ENCODE peak calls at places on chromosomes 3 and 15, in ten cellular contexts. One of them, this sample, is unnamed. For H3K27me3, the result is how much of the 10 kb centered on the place peaks cover.

GRCh38 chr15:39124155-39124924 is 456.5 kb upstream of the THBS1 start:
- DNase-seq in CD4-positive, alpha-beta T cell: no peak
- DNase-seq in right cardiac atrium: no peak
- DNase-seq in brain microvascular endothelial cell: no peak
- DNase-seq in BJ: no peak
- DNase-seq in ovary: no peak
- DNase-seq in AG04450: no peak
- DNase-seq in A673: no peak
- DNase-seq in naive thymus-derived CD4-positive, alpha-beta T cell: no peak
- DNase-seq in GM23338: no peak
- DNase-seq in this sample: no peak

GRCh38 chr3:147630921-147631320 is 221.8 kb downstream of the ZIC1 start:
- DNase-seq in CD4-positive, alpha-beta T cell: no peak
- DNase-seq in right cardiac atrium: no peak
- DNase-seq in brain microvascular endothelial cell: no peak
- DNase-seq in BJ: no peak
- DNase-seq in ovary: no peak
- DNase-seq in AG04450: no peak
- DNase-seq in A673: no peak
- DNase-seq in naive thymus-derived CD4-positive, alpha-beta T cell: no peak
- DNase-seq in GM23338: no peak
- DNase-seq in this sample: no peak

GRCh38 chr3:169085827-169086226 is 577.7 kb downstream of the MECOM start:
- DNase-seq in CD4-positive, alpha-beta T cell: no peak
- DNase-seq in right cardiac atrium: no peak
- DNase-seq in brain microvascular endothelial cell: peak
- DNase-seq in BJ: peak
- DNase-seq in ovary: no peak
- DNase-seq in AG04450: peak
- DNase-seq in A673: no peak
- DNase-seq in naive thymus-derived CD4-positive, alpha-beta T cell: no peak
- DNase-seq in GM23338: peak
- DNase-seq in this sample: peak

GRCh38 chr3:107458871-107459270 is 63.9 kb upstream of the BBX start:
- DNase-seq in CD4-positive, alpha-beta T cell: no peak
- DNase-seq in right cardiac atrium: no peak
- DNase-seq in brain microvascular endothelial cell: no peak
- DNase-seq in BJ: no peak
- DNase-seq in ovary: no peak
- DNase-seq in AG04450: no peak
- DNase-seq in A673: no peak
- DNase-seq in naive thymus-derived CD4-positive, alpha-beta T cell: no peak
- DNase-seq in GM23338: no peak
- DNase-seq in this sample: peak

GRCh38 chr3:114745322-114746240 is 401.5 kb downstream of the ZBTB20 start:
- DNase-seq in CD4-positive, alpha-beta T cell: no peak
- DNase-seq in right cardiac atrium: no peak
- DNase-seq in brain microvascular endothelial cell: peak
- DNase-seq in BJ: peak
- DNase-seq in ovary: no peak
- DNase-seq in AG04450: no peak
- DNase-seq in A673: no peak
- DNase-seq in naive thymus-derived CD4-positive, alpha-beta T cell: no peak
- DNase-seq in GM23338: no peak
- DNase-seq in this sample: no peak

GRCh38 chr3:129621626-129622417 is 15.3 kb upstream of the PLXND1 start:
- DNase-seq in CD4-positive, alpha-beta T cell: no peak
- DNase-seq in right cardiac atrium: peak
- DNase-seq in brain microvascular endothelial cell: no peak
- DNase-seq in BJ: no peak
- DNase-seq in ovary: no peak
- DNase-seq in AG04450: no peak
- DNase-seq in A673: no peak
- DNase-seq in naive thymus-derived CD4-positive, alpha-beta T cell: no peak
- DNase-seq in GM23338: no peak
- DNase-seq in this sample: no peak

GRCh38 chr15:58309993-58310928 is 121.5 kb upstream of the LIPC start:
- DNase-seq in CD4-positive, alpha-beta T cell: no peak
- DNase-seq in right cardiac atrium: peak
- DNase-seq in brain microvascular endothelial cell: no peak
- DNase-seq in BJ: no peak
- DNase-seq in ovary: no peak
- DNase-seq in AG04450: no peak
- DNase-seq in A673: peak
- DNase-seq in naive thymus-derived CD4-positive, alpha-beta T cell: no peak
- DNase-seq in GM23338: no peak
- DNase-seq in this sample: no peak

GRCh38 chr3:184531580-184532290 is 29.9 kb upstream of the EPHB3 start:
- DNase-seq in CD4-positive, alpha-beta T cell: no peak
- DNase-seq in right cardiac atrium: no peak
- DNase-seq in brain microvascular endothelial cell: no peak
- DNase-seq in BJ: no peak
- DNase-seq in ovary: no peak
- DNase-seq in AG04450: no peak
- DNase-seq in A673: no peak
- DNase-seq in naive thymus-derived CD4-positive, alpha-beta T cell: no peak
- DNase-seq in GM23338: no peak
- DNase-seq in this sample: no peak

GRCh38 chr3:139281096-139281495 is 62.7 kb upstream of the MRPS22 start:
- DNase-seq in CD4-positive, alpha-beta T cell: no peak
- DNase-seq in right cardiac atrium: no peak
- DNase-seq in brain microvascular endothelial cell: no peak
- DNase-seq in BJ: no peak
- DNase-seq in ovary: no peak
- DNase-seq in AG04450: no peak
- DNase-seq in A673: no peak
- DNase-seq in naive thymus-derived CD4-positive, alpha-beta T cell: no peak
- DNase-seq in GM23338: no peak
- DNase-seq in this sample: no peak

GRCh38 chr15:96086164-96086563 is 244.3 kb upstream of the NR2F2 start:
- DNase-seq in CD4-positive, alpha-beta T cell: no peak
- DNase-seq in right cardiac atrium: no peak
- DNase-seq in brain microvascular endothelial cell: no peak
- DNase-seq in BJ: no peak
- DNase-seq in ovary: no peak
- DNase-seq in AG04450: no peak
- DNase-seq in A673: no peak
- DNase-seq in naive thymus-derived CD4-positive, alpha-beta T cell: no peak
- DNase-seq in GM23338: peak
- DNase-seq in this sample: no peak

GRCh38 chr15:96093063-96093462 is 237.4 kb upstream of the NR2F2 start:
- DNase-seq in CD4-positive, alpha-beta T cell: no peak
- DNase-seq in right cardiac atrium: no peak
- DNase-seq in brain microvascular endothelial cell: no peak
- DNase-seq in BJ: peak
- DNase-seq in ovary: no peak
- DNase-seq in AG04450: no peak
- DNase-seq in A673: no peak
- DNase-seq in naive thymus-derived CD4-positive, alpha-beta T cell: no peak
- DNase-seq in GM23338: no peak
- DNase-seq in this sample: no peak

GRCh38 chr15:96088592-96088991 is 241.9 kb upstream of the NR2F2 start:
- DNase-seq in CD4-positive, alpha-beta T cell: no peak
- DNase-seq in right cardiac atrium: no peak
- DNase-seq in brain microvascular endothelial cell: no peak
- DNase-seq in BJ: no peak
- DNase-seq in ovary: no peak
- DNase-seq in AG04450: no peak
- DNase-seq in A673: no peak
- DNase-seq in naive thymus-derived CD4-positive, alpha-beta T cell: no peak
- DNase-seq in GM23338: peak
- DNase-seq in this sample: peak

GRCh38 chr15:96087180-96087886 is 243.2 kb upstream of the NR2F2 start:
- DNase-seq in CD4-positive, alpha-beta T cell: no peak
- DNase-seq in right cardiac atrium: no peak
- DNase-seq in brain microvascular endothelial cell: no peak
- DNase-seq in BJ: no peak
- DNase-seq in ovary: no peak
- DNase-seq in AG04450: no peak
- DNase-seq in A673: no peak
- DNase-seq in naive thymus-derived CD4-positive, alpha-beta T cell: no peak
- DNase-seq in GM23338: peak
- DNase-seq in this sample: peak

GRCh38 chr15:96089396-96090058 is 241.0 kb upstream of the NR2F2 start:
- DNase-seq in CD4-positive, alpha-beta T cell: no peak
- DNase-seq in right cardiac atrium: no peak
- DNase-seq in brain microvascular endothelial cell: no peak
- DNase-seq in BJ: no peak
- DNase-seq in ovary: no peak
- DNase-seq in AG04450: no peak
- DNase-seq in A673: no peak
- DNase-seq in naive thymus-derived CD4-positive, alpha-beta T cell: no peak
- DNase-seq in GM23338: no peak
- DNase-seq in this sample: no peak
- H3K27me3 ChIP-seq in CD4-positive, alpha-beta T cell: under half
- H3K27me3 ChIP-seq in right cardiac atrium: under half
- H3K27me3 ChIP-seq in brain microvascular endothelial cell: under half
- H3K27me3 ChIP-seq in BJ: under half
- H3K27me3 ChIP-seq in ovary: under half
- H3K27me3 ChIP-seq in AG04450: under half
- H3K27me3 ChIP-seq in A673: under half
- H3K27me3 ChIP-seq in naive thymus-derived CD4-positive, alpha-beta T cell: under half
- H3K27me3 ChIP-seq in GM23338: half or more
- H3K27me3 ChIP-seq in this sample: under half

GRCh38 chr3:194304186-194304917 is 46.8 kb downstream of the CPN2 start:
- DNase-seq in CD4-positive, alpha-beta T cell: no peak
- DNase-seq in right cardiac atrium: no peak
- DNase-seq in brain microvascular endothelial cell: no peak
- DNase-seq in BJ: no peak
- DNase-seq in ovary: no peak
- DNase-seq in AG04450: no peak
- DNase-seq in A673: no peak
- DNase-seq in naive thymus-derived CD4-positive, alpha-beta T cell: no peak
- DNase-seq in GM23338: no peak
- DNase-seq in this sample: no peak

GRCh38 chr3:194301730-194302129 is 49.4 kb downstream of the CPN2 start:
- DNase-seq in CD4-positive, alpha-beta T cell: no peak
- DNase-seq in right cardiac atrium: no peak
- DNase-seq in brain microvascular endothelial cell: no peak
- DNase-seq in BJ: no peak
- DNase-seq in ovary: peak
- DNase-seq in AG04450: no peak
- DNase-seq in A673: no peak
- DNase-seq in naive thymus-derived CD4-positive, alpha-beta T cell: no peak
- DNase-seq in GM23338: no peak
- DNase-seq in this sample: no peak

GRCh38 chr3:194306109-194306686 is 44.9 kb downstream of the CPN2 start:
- DNase-seq in CD4-positive, alpha-beta T cell: peak
- DNase-seq in right cardiac atrium: peak
- DNase-seq in brain microvascular endothelial cell: no peak
- DNase-seq in BJ: no peak
- DNase-seq in ovary: no peak
- DNase-seq in AG04450: no peak
- DNase-seq in A673: no peak
- DNase-seq in naive thymus-derived CD4-positive, alpha-beta T cell: peak
- DNase-seq in GM23338: no peak
- DNase-seq in this sample: no peak

GRCh38 chr3:194305356-194306108 is 45.6 kb downstream of the CPN2 start:
- DNase-seq in CD4-positive, alpha-beta T cell: no peak
- DNase-seq in right cardiac atrium: peak
- DNase-seq in brain microvascular endothelial cell: no peak
- DNase-seq in BJ: no peak
- DNase-seq in ovary: no peak
- DNase-seq in AG04450: no peak
- DNase-seq in A673: no peak
- DNase-seq in naive thymus-derived CD4-positive, alpha-beta T cell: no peak
- DNase-seq in GM23338: peak
- DNase-seq in this sample: no peak

GRCh38 chr3:194303749-194304148 is 47.4 kb downstream of the CPN2 start:
- DNase-seq in CD4-positive, alpha-beta T cell: no peak
- DNase-seq in right cardiac atrium: no peak
- DNase-seq in brain microvascular endothelial cell: no peak
- DNase-seq in BJ: no peak
- DNase-seq in ovary: no peak
- DNase-seq in AG04450: no peak
- DNase-seq in A673: no peak
- DNase-seq in naive thymus-derived CD4-positive, alpha-beta T cell: no peak
- DNase-seq in GM23338: no peak
- DNase-seq in this sample: no peak
- H3K27me3 ChIP-seq in CD4-positive, alpha-beta T cell: under half
- H3K27me3 ChIP-seq in right cardiac atrium: under half
- H3K27me3 ChIP-seq in brain microvascular endothelial cell: under half
- H3K27me3 ChIP-seq in BJ: under half
- H3K27me3 ChIP-seq in ovary: under half
- H3K27me3 ChIP-seq in AG04450: half or more
- H3K27me3 ChIP-seq in A673: under half
- H3K27me3 ChIP-seq in naive thymus-derived CD4-positive, alpha-beta T cell: under half
- H3K27me3 ChIP-seq in GM23338: under half
- H3K27me3 ChIP-seq in this sample: under half

GRCh38 chr15:69093127-69093526 is 67.3 kb upstream of the GLCE start:
- DNase-seq in CD4-positive, alpha-beta T cell: no peak
- DNase-seq in right cardiac atrium: no peak
- DNase-seq in brain microvascular endothelial cell: no peak
- DNase-seq in BJ: no peak
- DNase-seq in ovary: no peak
- DNase-seq in AG04450: no peak
- DNase-seq in A673: no peak
- DNase-seq in naive thymus-derived CD4-positive, alpha-beta T cell: no peak
- DNase-seq in GM23338: peak
- DNase-seq in this sample: no peak
- H3K27me3 ChIP-seq in CD4-positive, alpha-beta T cell: under half
- H3K27me3 ChIP-seq in right cardiac atrium: under half
- H3K27me3 ChIP-seq in brain microvascular endothelial cell: under half
- H3K27me3 ChIP-seq in BJ: under half
- H3K27me3 ChIP-seq in ovary: under half
- H3K27me3 ChIP-seq in AG04450: under half
- H3K27me3 ChIP-seq in A673: under half
- H3K27me3 ChIP-seq in naive thymus-derived CD4-positive, alpha-beta T cell: under half
- H3K27me3 ChIP-seq in GM23338: under half
- H3K27me3 ChIP-seq in this sample: under half

GRCh38 chr3:110568246-110568645 is 503.4 kb upstream of the NECTIN3 start:
- DNase-seq in CD4-positive, alpha-beta T cell: no peak
- DNase-seq in right cardiac atrium: no peak
- DNase-seq in brain microvascular endothelial cell: peak
- DNase-seq in BJ: peak
- DNase-seq in ovary: no peak
- DNase-seq in AG04450: peak
- DNase-seq in A673: no peak
- DNase-seq in naive thymus-derived CD4-positive, alpha-beta T cell: no peak
- DNase-seq in GM23338: no peak
- DNase-seq in this sample: no peak

GRCh38 chr3:110569073-110569472 is 502.5 kb upstream of the NECTIN3 start:
- DNase-seq in CD4-positive, alpha-beta T cell: no peak
- DNase-seq in right cardiac atrium: no peak
- DNase-seq in brain microvascular endothelial cell: no peak
- DNase-seq in BJ: no peak
- DNase-seq in ovary: no peak
- DNase-seq in AG04450: no peak
- DNase-seq in A673: no peak
- DNase-seq in naive thymus-derived CD4-positive, alpha-beta T cell: no peak
- DNase-seq in GM23338: no peak
- DNase-seq in this sample: no peak

GRCh38 chr3:110562621-110563020 is 509.0 kb upstream of the NECTIN3 start:
- DNase-seq in CD4-positive, alpha-beta T cell: no peak
- DNase-seq in right cardiac atrium: no peak
- DNase-seq in brain microvascular endothelial cell: peak
- DNase-seq in BJ: no peak
- DNase-seq in ovary: no peak
- DNase-seq in AG04450: no peak
- DNase-seq in A673: no peak
- DNase-seq in naive thymus-derived CD4-positive, alpha-beta T cell: no peak
- DNase-seq in GM23338: no peak
- DNase-seq in this sample: no peak

GRCh38 chr3:110567032-110567431 is 504.6 kb upstream of the NECTIN3 start:
- DNase-seq in CD4-positive, alpha-beta T cell: no peak
- DNase-seq in right cardiac atrium: no peak
- DNase-seq in brain microvascular endothelial cell: no peak
- DNase-seq in BJ: no peak
- DNase-seq in ovary: no peak
- DNase-seq in AG04450: peak
- DNase-seq in A673: no peak
- DNase-seq in naive thymus-derived CD4-positive, alpha-beta T cell: no peak
- DNase-seq in GM23338: no peak
- DNase-seq in this sample: no peak

GRCh38 chr3:110564674-110565073 is 506.9 kb upstream of the NECTIN3 start:
- DNase-seq in CD4-positive, alpha-beta T cell: no peak
- DNase-seq in right cardiac atrium: no peak
- DNase-seq in brain microvascular endothelial cell: no peak
- DNase-seq in BJ: no peak
- DNase-seq in ovary: no peak
- DNase-seq in AG04450: no peak
- DNase-seq in A673: no peak
- DNase-seq in naive thymus-derived CD4-positive, alpha-beta T cell: no peak
- DNase-seq in GM23338: no peak
- DNase-seq in this sample: no peak
- H3K27me3 ChIP-seq in CD4-positive, alpha-beta T cell: under half
- H3K27me3 ChIP-seq in right cardiac atrium: under half
- H3K27me3 ChIP-seq in brain microvascular endothelial cell: under half
- H3K27me3 ChIP-seq in BJ: under half
- H3K27me3 ChIP-seq in ovary: under half
- H3K27me3 ChIP-seq in AG04450: under half
- H3K27me3 ChIP-seq in A673: under half
- H3K27me3 ChIP-seq in naive thymus-derived CD4-positive, alpha-beta T cell: under half
- H3K27me3 ChIP-seq in GM23338: under half
- H3K27me3 ChIP-seq in this sample: under half